ENCODE peak calls at places on chromosomes 2 and 18, in five cellular contexts. D is NCI-H526; Z is activated T-helper 1 cell treated with anti-CD3 and anti-CD28 coated beads, Interleukin-12 subunit alpha, Interleukin-12 subunit beta, Interleukin-2, Interleukin-4 antibody, amounts not matched to agents 30 ng/mL and 10 ng/mL and 1 ng/mL, durations not matched to agents 14 hours and 24 hours and 36 hours; T is T-helper 1 cell; N is ovary. G is an unnamed sample.

GRCh38 chr2:231685349-231686191 is 22.8 kb upstream of the PTMA start:
- DNase-seq in N (no peak), D (no peak), Z (no peak), T (no peak), G (no peak)

GRCh38 chr2:111182740-111183139 is 62.0 kb downstream of the BCL2L11 start:
- DNase-seq in N (no peak), D (no peak), T (no peak), Z (no peak), G (no peak)

GRCh38 chr2:103959174-103960125 is 894.5 kb upstream of the POU3F3 start:
- DNase-seq in N (no peak), Z (no peak), D (peak; percentile 65), T (no peak), G (no peak)

GRCh38 chr18:21831413-21831831 is 90.8 kb downstream of the MIB1 start:
- DNase-seq in T (no peak), N (no peak), D (no peak), Z (no peak), G (no peak)

GRCh38 chr2:29443086-29443485 is 327.9 kb downstream of the CLIP4 start:
- DNase-seq in D (no peak), Z (no peak), T (no peak), N (no peak), G (no peak)

GRCh38 chr2:118371500-118371899 is 283.2 kb downstream of the INSIG2 start:
- DNase-seq in D (peak; percentile 72), N (no peak), T (no peak), Z (no peak), G (peak; percentile 3)

GRCh38 chr2:228283491-228284171 is 102.1 kb upstream of the SPHKAP start:
- DNase-seq in T (no peak), Z (no peak), N (no peak), D (no peak), G (no peak)

GRCh38 chr18:73691118-73691517 is 456.5 kb downstream of the FBXO15 start:
- DNase-seq in T (no peak), N (no peak), D (no peak), Z (no peak), G (no peak)

GRCh38 chr18:76149284-76149683 is 345.8 kb downstream of the ZNF516 start:
- DNase-seq in T (no peak), Z (no peak), N (no peak), D (no peak), G (no peak)

GRCh38 chr2:239424337-239425045 is 23.7 kb upstream of the HDAC4 start:
- DNase-seq in D (no peak), N (no peak), T (no peak), Z (no peak), G (no peak)

GRCh38 chr18:3148930-3149535 is 70.7 kb downstream of the MYOM1 start:
- DNase-seq in D (peak; percentile 44), T (no peak), Z (no peak), N (no peak), G (no peak)

GRCh38 chr18:50775207-50775606 is 44.6 kb downstream of the MRO start:
- DNase-seq in N (no peak), Z (no peak), T (no peak), D (no peak), G (no peak)

GRCh38 chr2:129862668-129863067 is 116.8 kb upstream of the RAB6C start:
- DNase-seq in T (no peak), D (no peak), Z (no peak), N (no peak), G (no peak)

GRCh38 chr18:79819951-79820351 is 22.2 kb downstream of the KCNG2 start:
- DNase-seq in N (no peak), D (no peak), T (no peak), Z (no peak), G (no peak)

GRCh38 chr2:20213651-20214565 is 11.0 kb downstream of the SDC1 start:
- DNase-seq in D (peak; percentile 16), N (no peak), Z (no peak), T (no peak), G (no peak)

GRCh38 chr18:9608298-9608697 is 6.1 kb downstream of the PPP4R1 start:
- DNase-seq in D (no peak), T (no peak), Z (no peak), N (no peak), G (no peak)

GRCh38 chr2:159044804-159045286 is 76.4 kb downstream of the TANC1 start:
- DNase-seq in N (no peak), D (no peak), Z (no peak), T (no peak), G (no peak)

GRCh38 chr18:49044898-49045297 is 94.1 kb upstream of the SMAD7 start:
- DNase-seq in Z (no peak), T (no peak), N (no peak), D (no peak), G (no peak)

GRCh38 chr18:67665266-67665665 is 148.7 kb upstream of the DSEL start:
- DNase-seq in Z (no peak), T (no peak), D (no peak), N (no peak), G (no peak)

GRCh38 chr18:26056291-26056690 is 34.1 kb downstream of the SS18 start:
- DNase-seq in Z (no peak), N (no peak), T (no peak), D (no peak), G (no peak)

GRCh38 chr2:127614731-127615130 is 31.2 kb upstream of the GPR17 start:
- DNase-seq in T (no peak), D (no peak), Z (no peak), N (no peak), G (no peak)

GRCh38 chr2:240797500-240797895 is 22.5 kb downstream of the KIF1A start:
- DNase-seq in Z (no peak), D (no peak), T (no peak), N (no peak), G (no peak)

GRCh38 chr2:203871371-203871983 is 3.9 kb downstream of the CTLA4 start:
- DNase-seq in N (no peak), Z (peak; percentile 67), T (no peak), D (no peak), G (peak; percentile 40)

GRCh38 chr2:63780483-63781155 is 61.1 kb upstream of the UGP2 start:
- DNase-seq in D (peak; percentile 67), Z (no peak), T (no peak), N (no peak), G (no peak)

GRCh38 chr2:69559696-69560482 is 83.7 kb downstream of the AAK1 start:
- DNase-seq in T (no peak), D (peak; percentile 76), N (no peak), Z (no peak), G (no peak)

G was measured in activated naive CD8-positive, alpha-beta T cell treated with anti-CD3 and anti-CD28 coated beads for 36 hours.